ENCODE peak calls at places on chromosomes 6 and 20, in ten cellular contexts. V is PC-3, M is cardiac muscle cell, Z is foreskin fibroblast, L is choroid plexus epithelial cell, D is sigmoid colon, I is WTC11, E is lower lobe of right lung, Y is OCI-LY7, O is HCT116. U is an unnamed sample.

GRCh38 chr20:41387433-41387832 is 20.8 kb upstream of the EMILIN3 start:
- DNase-seq in D (no peak), Z (no peak), O (no peak), I (peak), Y (no peak), M (no peak), L (peak), E (peak), V (no peak), U (no peak)

GRCh38 chr6:41200296-41200900 is 551 bp downstream of the TREML2 start:
- DNase-seq in V (no peak), Z (no peak), M (peak), L (peak), O (no peak), D (no peak), Y (peak), I (no peak), E (peak), U (no peak)

GRCh38 chr6:15036690-15037245 is 209.1 kb upstream of the JARID2 start:
- DNase-seq in D (no peak), E (no peak), M (no peak), I (peak), Z (no peak), V (no peak), Y (no peak), O (no peak), L (no peak), U (no peak)

GRCh38 chr6:147643341-147644200 is 135.1 kb downstream of the SAMD5 start:
- DNase-seq in Z (no peak), O (no peak), L (no peak), M (no peak), I (no peak), V (peak), D (no peak), E (no peak), Y (no peak), U (no peak)

GRCh38 chr20:5447188-5447587 is 130.4 kb upstream of the PROKR2 start:
- DNase-seq in M (no peak), I (no peak), L (no peak), D (no peak), E (no peak), V (no peak), O (no peak), Y (no peak), Z (no peak), U (no peak)

GRCh38 chr6:113734886-113735481 is 122.2 kb upstream of the MARCKS start:
- DNase-seq in I (no peak), D (no peak), L (peak), O (no peak), Z (peak), V (no peak), M (peak), E (no peak), Y (no peak), U (no peak)

GRCh38 chr20:45727044-45727443 is 4.9 kb downstream of the SPINT4 start:
- DNase-seq in V (no peak), L (peak), O (no peak), M (peak), I (no peak), Y (no peak), Z (no peak), D (no peak), E (no peak), U (no peak)

GRCh38 chr6:68447112-68447511 is 188.0 kb upstream of the ADGRB3 start:
- DNase-seq in Z (no peak), V (no peak), L (no peak), I (peak), M (no peak), E (no peak), D (no peak), Y (no peak), O (no peak), U (no peak)

GRCh38 chr6:127824061-127824460 is 76.8 kb downstream of the THEMIS start:
- DNase-seq in I (no peak), V (no peak), D (no peak), L (no peak), Y (no peak), O (no peak), E (no peak), Z (no peak), M (no peak), U (no peak)

GRCh38 chr20:32610897-32611218 is 25.7 kb upstream of the NOL4L start:
- DNase-seq in E (no peak), Y (no peak), M (no peak), I (no peak), V (no peak), Z (no peak), L (no peak), D (no peak), O (no peak), U (no peak)

GRCh38 chr20:22617160-22617559 is 32.8 kb upstream of the FOXA2 start:
- DNase-seq in Y (no peak), Z (no peak), L (no peak), E (peak), O (no peak), V (peak), D (no peak), M (peak), I (no peak), U (no peak)

GRCh38 chr20:9557411-9557810 is 43.0 kb downstream of the LAMP5 start:
- DNase-seq in L (no peak), Z (no peak), E (no peak), M (no peak), Y (no peak), D (no peak), V (no peak), O (no peak), I (no peak), U (no peak)

GRCh38 chr6:17385660-17386059 is 7.7 kb upstream of the CAP2 start:
- DNase-seq in L (peak), D (no peak), Z (no peak), V (no peak), E (no peak), Y (no peak), M (peak), O (no peak), I (no peak), U (no peak)

GRCh38 chr6:85637579-85637978 is 5.1 kb downstream of the SYNCRIP start:
- DNase-seq in V (no peak), E (no peak), I (no peak), L (no peak), Z (no peak), M (no peak), Y (no peak), D (no peak), O (no peak), U (no peak)

GRCh38 chr20:47032969-47033578 is 138.4 kb downstream of the EYA2 start:
- DNase-seq in D (no peak), O (no peak), Y (no peak), M (no peak), I (no peak), L (no peak), Z (no peak), E (no peak), V (peak), U (no peak)

GRCh38 chr6:34595332-34596090 is 39.4 kb upstream of the SPDEF start:
- DNase-seq in Y (no peak), I (no peak), D (no peak), V (peak), E (no peak), O (no peak), Z (peak), L (peak), M (peak), U (no peak)

GRCh38 chr6:132487762-132488161 is 25.2 kb downstream of the STX7 start:
- DNase-seq in M (no peak), I (no peak), Z (no peak), D (no peak), O (no peak), E (no peak), Y (no peak), V (no peak), L (no peak), U (no peak)

GRCh38 chr6:41599836-41600445 is 38.3 kb upstream of the MDFI start:
- DNase-seq in M (no peak), D (peak), L (no peak), O (no peak), E (peak), I (no peak), Z (no peak), V (no peak), Y (no peak), U (no peak)

GRCh38 chr6:31882344-31882743 is 3.5 kb upstream of the SLC44A4 start:
- DNase-seq in L (peak), D (no peak), Y (no peak), O (no peak), E (no peak), M (peak), V (no peak), Z (peak), I (no peak), U (no peak)

GRCh38 chr6:95967594-95967993 is 48.2 kb upstream of the FUT9 start:
- DNase-seq in Z (no peak), I (no peak), L (no peak), Y (no peak), M (no peak), D (no peak), E (no peak), O (no peak), V (no peak), U (no peak)

GRCh38 chr6:161319231-161319630 is 45.4 kb upstream of the AGPAT4 start:
- DNase-seq in O (no peak), I (no peak), Z (no peak), V (no peak), L (no peak), E (no peak), D (no peak), Y (no peak), M (no peak), U (no peak)

GRCh38 chr6:77245026-77245425 is 218.3 kb downstream of the HTR1B start:
- DNase-seq in V (no peak), E (no peak), L (no peak), I (no peak), Z (no peak), O (no peak), D (no peak), Y (no peak), M (peak), U (no peak)

GRCh38 chr20:57389695-57390603 is 1.2 kb upstream of the RBM38 start:
- DNase-seq in L (peak), D (peak), O (no peak), E (peak), I (peak), M (no peak), V (no peak), Z (no peak), Y (no peak), U (peak)

GRCh38 chr6:766625-767024 is 73.7 kb upstream of the EXOC2 start:
- DNase-seq in E (no peak), Y (no peak), O (no peak), V (no peak), M (no peak), I (no peak), Z (peak), L (no peak), D (no peak), U (no peak)

GRCh38 chr20:7333846-7334245 is 566.4 kb downstream of the BMP2 start:
- DNase-seq in V (no peak), Y (no peak), E (no peak), O (no peak), L (no peak), M (no peak), I (no peak), Z (no peak), D (no peak), U (no peak)

GRCh38 chr6:95658896-95659295 is 81.6 kb downstream of the MANEA start:
- DNase-seq in O (no peak), D (no peak), I (no peak), Y (no peak), V (no peak), L (no peak), M (no peak), Z (no peak), E (no peak), U (no peak)

GRCh38 chr6:34295721-34296120 is 46.9 kb upstream of the SMIM29 start:
- DNase-seq in L (no peak), I (no peak), O (no peak), D (no peak), V (no peak), E (no peak), Z (peak), M (no peak), Y (peak), U (peak)

GRCh38 chr6:70119218-70119835 is 183.6 kb downstream of the COL9A1 start:
- DNase-seq in O (no peak), E (no peak), I (no peak), D (no peak), Z (no peak), V (no peak), L (no peak), Y (no peak), M (no peak), U (no peak)

GRCh38 chr6:107218142-107218541 is 102.8 kb upstream of the BEND3 start:
- DNase-seq in I (no peak), M (no peak), L (no peak), Z (no peak), D (no peak), O (no peak), V (no peak), E (no peak), Y (peak), U (no peak)

GRCh38 chr6:150600302-150601017 is 775 bp downstream of the PLEKHG1 start:
- DNase-seq in M (peak), Z (peak), O (peak), V (peak), L (peak), I (peak), E (peak), D (peak), Y (peak), U (peak)

GRCh38 chr6:35294308-35294945 is 3.2 kb upstream of the DEF6 start:
- DNase-seq in D (peak), Y (peak), Z (peak), I (peak), M (peak), V (peak), L (peak), O (peak), E (no peak), U (peak)

GRCh38 chr6:21142716-21143115 is 450.8 kb upstream of the SOX4 start:
- DNase-seq in E (no peak), V (no peak), M (no peak), Y (no peak), I (no peak), Z (no peak), D (no peak), O (no peak), L (no peak), U (no peak)

GRCh38 chr20:25196701-25197120 is 1.2 kb downstream of the ENTPD6 start:
- DNase-seq in L (no peak), D (no peak), Y (no peak), I (no peak), M (no peak), V (no peak), E (no peak), O (no peak), Z (no peak), U (peak)

GRCh38 chr6:111586554-111586953 is 19.1 kb downstream of the TRAF3IP2 start:
- DNase-seq in Z (no peak), E (no peak), D (no peak), I (no peak), M (no peak), L (no peak), V (no peak), Y (no peak), O (no peak), U (no peak)

DNA sequence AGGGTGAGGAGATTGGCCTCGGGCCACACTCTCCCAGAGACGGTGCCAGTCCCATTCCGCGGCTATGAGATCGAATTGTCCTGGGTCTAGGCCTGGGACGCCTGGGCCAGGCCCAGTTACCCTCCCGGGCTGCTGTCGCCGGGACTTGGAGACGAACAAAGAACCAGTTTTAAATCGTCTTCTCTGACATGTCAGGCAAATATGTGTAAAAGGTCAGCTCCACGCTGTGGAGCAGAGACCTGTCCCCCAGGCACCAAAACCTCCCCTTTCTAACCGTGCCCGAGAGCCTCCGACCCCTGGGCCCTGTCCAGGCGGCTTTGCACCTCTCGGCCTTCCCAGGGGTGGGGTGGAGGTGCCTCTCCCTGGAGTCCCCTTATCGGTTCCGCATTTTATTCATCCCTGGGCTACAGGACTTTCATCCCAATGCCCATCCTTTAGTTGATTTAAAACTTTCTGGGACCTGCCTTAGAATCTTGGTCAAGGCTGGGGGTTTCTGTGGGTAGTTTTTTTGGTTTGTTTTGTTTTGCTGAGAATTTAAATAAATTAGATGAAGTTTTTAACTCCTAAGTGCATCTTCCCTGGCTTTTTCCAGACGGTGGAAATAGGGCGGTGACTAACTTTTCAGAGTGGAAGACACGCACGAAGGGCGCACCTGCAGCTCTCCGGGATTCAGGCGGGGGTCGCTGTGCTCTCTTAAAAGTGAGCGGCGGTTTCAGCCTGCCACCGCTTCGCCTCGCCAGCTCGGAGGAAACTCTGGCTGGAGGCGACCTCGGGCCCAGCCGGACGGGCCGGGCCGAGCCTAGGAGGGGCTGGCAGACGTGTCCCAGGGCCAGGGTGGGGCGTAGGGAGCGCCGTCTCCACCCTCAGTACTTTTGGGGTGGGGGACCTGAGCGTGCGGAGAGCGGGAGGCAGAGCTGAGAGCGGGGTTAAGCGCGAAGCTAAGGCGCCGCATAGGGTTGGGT is 6.0 kb upstream of the TFAP2A start:
- DNase-seq in L (no peak), E (no peak), Z (no peak), I (peak), O (no peak), V (no peak), M (no peak), D (no peak), Y (no peak), U (peak)
- TF ChIP-seq CTCF in L (no peak), E (no peak), Z (no peak), I (no peak), O (no peak), V (no peak), M (no peak), D (no peak), Y (no peak), U (no peak)

GRCh38 chr6:157263146-157263545 is 60.2 kb downstream of the TMEM242 start:
- DNase-seq in V (no peak), Z (no peak), O (no peak), I (no peak), Y (no peak), M (no peak), L (no peak), E (no peak), D (peak), U (no peak)

GRCh38 chr6:157265186-157265585 is 58.1 kb downstream of the TMEM242 start:
- DNase-seq in L (no peak), Z (no peak), O (no peak), V (no peak), E (no peak), Y (no peak), D (peak), M (no peak), I (no peak), U (no peak)

GRCh38 chr6:157263881-157264397 is 59.4 kb downstream of the TMEM242 start:
- DNase-seq in V (no peak), Y (no peak), L (no peak), O (no peak), E (no peak), I (no peak), Z (no peak), M (no peak), D (peak), U (no peak)

GRCh38 chr6:157265630-157266029 is 57.7 kb downstream of the TMEM242 start:
- DNase-seq in Y (no peak), L (no peak), I (no peak), D (peak), V (no peak), E (no peak), M (no peak), Z (no peak), O (no peak), U (no peak)

DNA sequence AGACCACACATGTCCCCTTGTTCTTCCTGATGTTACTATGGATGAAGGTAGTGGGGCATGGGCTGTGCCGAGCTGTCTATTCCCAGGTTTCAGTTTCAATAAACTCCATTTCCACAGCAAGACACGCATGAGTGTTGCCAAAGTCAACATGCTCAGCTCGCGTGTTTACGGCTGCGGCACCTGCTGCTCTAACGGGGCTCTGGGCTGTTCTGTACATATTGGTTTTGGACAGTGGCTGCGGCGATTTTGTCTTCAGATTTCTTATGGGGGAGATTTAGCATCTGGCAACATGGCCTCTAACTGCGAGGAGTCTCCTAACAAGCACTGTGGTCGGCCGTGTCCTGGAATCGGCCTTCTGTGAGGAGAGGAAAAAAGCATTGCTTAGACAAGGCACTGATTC is 58.6 kb downstream of the TMEM242 start:
- DNase-seq in Y (no peak), E (no peak), M (no peak), I (no peak), D (peak), L (peak), O (no peak), Z (no peak), V (no peak), U (no peak)
- TF ChIP-seq CTCF in Y (no peak), E (no peak), M (no peak), I (no peak), D (no peak), L (no peak), O (no peak), Z (no peak), V (no peak), U (no peak)

GRCh38 chr6:157840776-157841175 is 17.7 kb downstream of the SNX9 start:
- DNase-seq in I (no peak), D (no peak), Z (peak), E (no peak), L (peak), O (no peak), M (peak), V (peak), Y (no peak), U (no peak)
- TF ChIP-seq CTCF in I (no peak), D (no peak), Z (no peak), E (no peak), L (peak), O (no peak), M (no peak), V (no peak), Y (no peak), U (no peak)

DNA sequence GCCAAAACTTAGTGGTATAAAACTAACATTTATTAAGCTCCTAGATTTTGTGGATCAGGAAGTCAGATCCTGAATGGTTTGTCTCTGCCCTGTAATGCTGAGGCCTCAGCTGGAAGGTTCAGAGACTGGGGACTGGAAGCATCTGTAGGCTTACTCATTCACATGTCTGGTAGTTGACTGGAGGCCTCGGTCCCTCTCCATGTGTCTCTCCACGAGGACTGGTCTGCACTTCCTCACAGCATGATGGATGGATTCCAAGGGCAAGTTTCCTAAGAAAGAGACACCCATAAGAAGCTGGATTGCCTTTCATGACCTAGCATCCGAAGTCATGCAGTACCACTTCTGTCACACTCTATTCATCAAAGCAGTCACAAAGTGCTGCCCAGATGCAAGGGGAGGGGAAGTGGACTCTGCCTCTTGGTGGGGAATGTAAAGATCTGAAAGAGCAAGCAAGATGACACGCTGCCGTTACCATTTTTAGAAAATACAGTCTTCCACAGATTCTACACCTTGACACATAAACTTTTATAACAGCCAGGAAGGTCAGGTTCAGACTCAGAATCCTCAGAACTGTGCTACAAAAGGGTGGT is 17.2 kb upstream of the MDGA1 start:
- DNase-seq in Z (peak), V (no peak), Y (no peak), M (no peak), I (no peak), D (no peak), E (no peak), L (no peak), O (no peak), U (no peak)
- TF ChIP-seq CTCF in Z (no peak), V (no peak), Y (no peak), M (no peak), I (no peak), D (no peak), E (no peak), L (no peak), O (no peak), U (no peak)

GRCh38 chr20:59428441-59429205 is 128.2 kb downstream of the EDN3 start:
- DNase-seq in M (no peak), Z (no peak), D (no peak), O (peak), Y (no peak), E (no peak), V (no peak), I (no peak), L (no peak), U (no peak)
- TF ChIP-seq CTCF in M (no peak), Z (no peak), D (no peak), O (no peak), Y (peak), E (no peak), V (peak), I (no peak), L (no peak), U (no peak)